ENCODE peak calls at places on chromosomes 11 and 22, in eight cellular contexts. One of them, this sample, is unnamed.

GRCh38 chr11:26551186-26551801 is 20.8 kb downstream of the MUC15 start:
- DNase-seq in nucleus accumbens: no peak
- DNase-seq in AG10803: peak
- DNase-seq in suprapubic skin: no peak
- DNase-seq in ascending aorta: no peak
- DNase-seq in uterus: no peak
- DNase-seq in tibial nerve: no peak
- DNase-seq in NCI-H460: peak
- DNase-seq in this sample: no peak

GRCh38 chr11:65771589-65772112 is 9.1 kb downstream of the AP5B1 start:
- DNase-seq in nucleus accumbens: no peak
- DNase-seq in AG10803: no peak
- DNase-seq in suprapubic skin: no peak
- DNase-seq in ascending aorta: no peak
- DNase-seq in uterus: no peak
- DNase-seq in tibial nerve: no peak
- DNase-seq in NCI-H460: no peak
- DNase-seq in this sample: no peak

GRCh38 chr22:46031965-46032851 is 55.2 kb upstream of the WNT7B start:
- DNase-seq in nucleus accumbens: no peak
- DNase-seq in AG10803: no peak
- DNase-seq in suprapubic skin: peak
- DNase-seq in ascending aorta: peak
- DNase-seq in uterus: peak
- DNase-seq in tibial nerve: no peak
- DNase-seq in NCI-H460: no peak
- DNase-seq in this sample: no peak

GRCh38 chr11:74749965-74750296 is 1.3 kb downstream of the RNF169 start:
- DNase-seq in nucleus accumbens: no peak
- DNase-seq in AG10803: no peak
- DNase-seq in suprapubic skin: no peak
- DNase-seq in ascending aorta: no peak
- DNase-seq in uterus: no peak
- DNase-seq in tibial nerve: no peak
- DNase-seq in NCI-H460: no peak
- DNase-seq in this sample: no peak

GRCh38 chr22:27780161-27780575 is 21.4 kb downstream of the MN1 start:
- DNase-seq in nucleus accumbens: no peak
- DNase-seq in AG10803: peak
- DNase-seq in suprapubic skin: no peak
- DNase-seq in ascending aorta: no peak
- DNase-seq in uterus: no peak
- DNase-seq in tibial nerve: no peak
- DNase-seq in NCI-H460: no peak
- DNase-seq in this sample: no peak

GRCh38 chr22:20809538-20810185 is 35.7 kb downstream of the SERPIND1 start:
- DNase-seq in nucleus accumbens: no peak
- DNase-seq in AG10803: no peak
- DNase-seq in suprapubic skin: peak
- DNase-seq in ascending aorta: no peak
- DNase-seq in uterus: no peak
- DNase-seq in tibial nerve: no peak
- DNase-seq in NCI-H460: no peak
- DNase-seq in this sample: no peak

GRCh38 chr22:46774456-46775363 is 12.3 kb downstream of the TBC1D22A start:
- DNase-seq in nucleus accumbens: no peak
- DNase-seq in AG10803: no peak
- DNase-seq in suprapubic skin: no peak
- DNase-seq in ascending aorta: no peak
- DNase-seq in uterus: no peak
- DNase-seq in tibial nerve: no peak
- DNase-seq in NCI-H460: no peak
- DNase-seq in this sample: no peak

GRCh38 chr11:68324695-68325094 is 12.3 kb downstream of the LRP5 start:
- DNase-seq in nucleus accumbens: no peak
- DNase-seq in AG10803: no peak
- DNase-seq in suprapubic skin: no peak
- DNase-seq in ascending aorta: no peak
- DNase-seq in uterus: no peak
- DNase-seq in tibial nerve: no peak
- DNase-seq in NCI-H460: no peak
- DNase-seq in this sample: no peak

GRCh38 chr11:73249858-73250773 is 22.0 kb upstream of the P2RY6 start:
- DNase-seq in nucleus accumbens: no peak
- DNase-seq in AG10803: no peak
- DNase-seq in suprapubic skin: no peak
- DNase-seq in ascending aorta: no peak
- DNase-seq in uterus: no peak
- DNase-seq in tibial nerve: no peak
- DNase-seq in NCI-H460: no peak
- DNase-seq in this sample: no peak